ENCODE peak calls at places on chromosomes 5 and 9, in eight cellular contexts. U is midbrain; F is amygdala; R is activated T-helper 9 cell treated with anti-CD3 and anti-CD28 coated beads, Interleukin-2, amount 50 U/mL, for 16 hours; M is mucosa of descending colon; J is pulmonary artery endothelial cell; V is left ventricle myocardium inferior; W is HS-5. P is an unnamed sample.

GRCh38 chr5:33936004-33936380 is 194 bp upstream of the RXFP3 start:
- DNase-seq in W (no peak), M (peak; percentile 48), U (peak; percentile 53), V (peak; percentile 51), J (no peak), R (no peak), F (no peak), P (peak; percentile 96)

GRCh38 chr9:136058152-136058483 is 37.0 kb downstream of the NACC2 start:
- DNase-seq in W (no peak), V (no peak), M (no peak), R (no peak), J (no peak), F (no peak), U (no peak), P (no peak)

GRCh38 chr5:64947031-64947430 is 178.3 kb downstream of the CWC27 start:
- DNase-seq in V (no peak), U (no peak), J (peak; percentile 15), F (no peak), R (no peak), M (no peak), W (no peak), P (no peak)

GRCh38 chr9:20579544-20580309 is 42.6 kb downstream of the MLLT3 start:
- DNase-seq in J (no peak), W (no peak), U (no peak), R (no peak), V (no peak), F (no peak), M (no peak), P (no peak)

GRCh38 chr9:99135498-99135897 is 30.6 kb downstream of the TGFBR1 start:
- DNase-seq in M (no peak), R (no peak), U (no peak), W (no peak), F (no peak), J (no peak), V (no peak), P (no peak)

GRCh38 chr9:98075332-98075805 is 18.8 kb downstream of the NANS start:
- DNase-seq in R (no peak), M (no peak), U (no peak), F (no peak), J (no peak), V (no peak), W (peak; percentile 83), P (no peak)

GRCh38 chr5:103428411-103428871 is 134.1 kb downstream of the NUDT12 start:
- DNase-seq in R (no peak), V (peak; percentile 18), U (peak; percentile 14), F (no peak), W (no peak), M (no peak), J (no peak), P (no peak)

GRCh38 chr9:13190040-13190439 is 89.5 kb downstream of the MPDZ start:
- DNase-seq in J (no peak), F (no peak), V (no peak), W (no peak), U (no peak), R (no peak), M (no peak), P (no peak)

GRCh38 chr9:97763884-97764283 is 66.7 kb upstream of the XPA start:
- DNase-seq in J (no peak), U (no peak), R (no peak), W (no peak), M (no peak), F (no peak), V (no peak), P (no peak)

GRCh38 chr5:178433273-178433775 is 156.9 kb downstream of the COL23A1 start:
- DNase-seq in R (no peak), W (no peak), V (no peak), M (no peak), J (no peak), F (no peak), U (no peak), P (no peak)

GRCh38 chr9:111948958-111949357 is 52.3 kb downstream of the UGCG start:
- DNase-seq in R (no peak), V (no peak), M (no peak), W (no peak), J (no peak), U (no peak), F (no peak), P (no peak)

GRCh38 chr9:138103111-138103823 is 225.7 kb downstream of the CACNA1B start:
- DNase-seq in F (no peak), W (no peak), U (no peak), R (no peak), V (no peak), J (no peak), M (no peak), P (no peak)

GRCh38 chr5:5497132-5497748 is 74.8 kb downstream of the ICE1 start:
- DNase-seq in R (no peak), F (peak; percentile 17), W (no peak), U (peak; percentile 78), J (no peak), V (peak; percentile 34), M (peak; percentile 37), P (peak; percentile 54)

GRCh38 chr5:10704949-10705621 is 55.9 kb downstream of the DAP start:
- DNase-seq in R (no peak), V (no peak), J (no peak), W (peak; percentile 80), F (no peak), M (no peak), U (no peak), P (no peak)

GRCh38 chr5:89277791-89278190 is 394.8 kb upstream of the MEF2C start:
- DNase-seq in V (no peak), R (no peak), F (no peak), U (no peak), W (peak; percentile 54), M (no peak), J (no peak), P (no peak)

GRCh38 chr9:92439921-92440750 is 15.9 kb upstream of the OMD start:
- DNase-seq in U (no peak), F (no peak), R (no peak), J (no peak), W (no peak), V (no peak), M (no peak), P (no peak)

GRCh38 chr9:88587182-88587581 is 52.2 kb downstream of the NXNL2 start:
- DNase-seq in M (peak; percentile 79), V (no peak), R (no peak), J (no peak), F (no peak), W (no peak), U (no peak), P (no peak)

GRCh38 chr5:569358-569867 is 42.7 kb upstream of the CEP72 start:
- DNase-seq in R (no peak), V (no peak), U (no peak), J (no peak), W (no peak), M (no peak), F (no peak), P (no peak)

GRCh38 chr5:28808967-28809810 is 1770.8 kb upstream of the CDH9 start:
- DNase-seq in V (no peak), M (no peak), W (no peak), F (no peak), U (no peak), J (no peak), R (no peak), P (no peak)

GRCh38 chr5:149406203-149406978 is 27.3 kb upstream of the IL17B start:
- DNase-seq in V (peak; percentile 75), W (no peak), R (no peak), J (no peak), F (no peak), M (peak; percentile 66), U (no peak), P (no peak)

GRCh38 chr5:9340095-9340494 is 205.8 kb downstream of the SEMA5A start:
- DNase-seq in W (no peak), M (no peak), R (no peak), J (no peak), F (no peak), V (peak; percentile 31), U (no peak), P (no peak)

GRCh38 chr9:26062172-26062571 is 383.9 kb upstream of the TUSC1 start:
- DNase-seq in J (no peak), F (no peak), R (no peak), W (no peak), M (no peak), U (no peak), V (no peak), P (no peak)

GRCh38 chr9:20048437-20048836 is 259.6 kb upstream of the SLC24A2 start:
- DNase-seq in R (no peak), F (no peak), M (no peak), V (no peak), J (no peak), U (no peak), W (no peak), P (no peak)

GRCh38 chr5:59450245-59450644 is 443.3 kb downstream of the PDE4D start:
- DNase-seq in M (no peak), R (no peak), W (no peak), V (no peak), F (no peak), J (no peak), U (no peak), P (no peak)

GRCh38 chr9:120617637-120617979 is 37.6 kb upstream of the CDK5RAP2 start:
- DNase-seq in J (no peak), R (no peak), W (no peak), F (no peak), V (no peak), U (no peak), M (no peak), P (no peak)

GRCh38 chr9:89955626-89956025 is 350.8 kb downstream of the GADD45G start:
- DNase-seq in F (no peak), W (no peak), V (no peak), J (no peak), M (no peak), R (no peak), U (no peak), P (no peak)

GRCh38 chr9:115845648-115846312 is 307.8 kb upstream of the PAPPA start:
- DNase-seq in U (no peak), J (no peak), V (no peak), M (no peak), W (no peak), F (no peak), R (no peak), P (no peak)

GRCh38 chr9:78031271-78031825 is at the start of gene GNAQ:
- DNase-seq in U (no peak), J (no peak), V (peak; percentile 33), F (no peak), R (no peak), W (no peak), M (peak; percentile 64), P (peak; percentile 69)

GRCh38 chr5:71891856-71892255 is 172.8 kb downstream of the CARTPT start:
- DNase-seq in V (peak; percentile 55), J (no peak), F (no peak), R (no peak), U (no peak), M (no peak), W (no peak), P (no peak)

P was measured in nephron progenitor cell.